ENCODE peak calls at places on chromosome 20, in five cellular contexts. G, U, Y, X and H are unnamed samples.

GRCh38 chr20:54067606-54068174 is 2.7 kb downstream of the BCAS1 start:
- DNase-seq in G (no peak), U (peak), Y (peak), X (no peak), H (no peak)

GRCh38 chr20:25280051-25280573 is 32.2 kb downstream of the PYGB start:
- DNase-seq in G (peak), U (peak), Y (no peak), X (no peak), H (peak)

GRCh38 chr20:41185013-41185757 is 47.8 kb downstream of the PLCG1 start:
- DNase-seq in G (no peak), U (no peak), Y (no peak), X (no peak), H (peak)

GRCh38 chr20:18856873-18857272 is 43.3 kb downstream of the SCP2D1 start:
- DNase-seq in G (no peak), U (no peak), Y (no peak), X (no peak), H (no peak)

GRCh38 chr20:59864726-59865125 is 68.7 kb downstream of the SYCP2 start:
- DNase-seq in G (no peak), U (no peak), Y (no peak), X (no peak), H (no peak)

GRCh38 chr20:37328149-37328945 is 17.6 kb upstream of the SRC start:
- DNase-seq in G (peak), U (no peak), Y (no peak), X (no peak), H (peak)

GRCh38 chr20:50713677-50714101 is 17.7 kb upstream of the PARD6B start:
- DNase-seq in G (no peak), U (no peak), Y (peak), X (peak), H (no peak)

GRCh38 chr20:4714818-4715217 is 6.9 kb upstream of the PRND start:
- DNase-seq in G (no peak), U (no peak), Y (no peak), X (no peak), H (no peak)

GRCh38 chr20:49729780-49730179 is 16.1 kb upstream of the B4GALT5 start:
- DNase-seq in G (no peak), U (no peak), Y (no peak), X (peak), H (no peak)

GRCh38 chr20:41664584-41664983 is 46.4 kb upstream of the CHD6 start:
- DNase-seq in G (no peak), U (no peak), Y (no peak), X (peak), H (no peak)

GRCh38 chr20:32064667-32065066 is 12.6 kb downstream of the HCK start:
- DNase-seq in G (no peak), U (no peak), Y (no peak), X (no peak), H (no peak)

GRCh38 chr20:8082025-8082424 is 50.0 kb upstream of the PLCB1 start:
- DNase-seq in G (no peak), U (no peak), Y (no peak), X (peak), H (no peak)
- TF ChIP-seq CTCF in G (no peak), U (no peak), Y (peak), X (peak), H (peak)

DNA sequence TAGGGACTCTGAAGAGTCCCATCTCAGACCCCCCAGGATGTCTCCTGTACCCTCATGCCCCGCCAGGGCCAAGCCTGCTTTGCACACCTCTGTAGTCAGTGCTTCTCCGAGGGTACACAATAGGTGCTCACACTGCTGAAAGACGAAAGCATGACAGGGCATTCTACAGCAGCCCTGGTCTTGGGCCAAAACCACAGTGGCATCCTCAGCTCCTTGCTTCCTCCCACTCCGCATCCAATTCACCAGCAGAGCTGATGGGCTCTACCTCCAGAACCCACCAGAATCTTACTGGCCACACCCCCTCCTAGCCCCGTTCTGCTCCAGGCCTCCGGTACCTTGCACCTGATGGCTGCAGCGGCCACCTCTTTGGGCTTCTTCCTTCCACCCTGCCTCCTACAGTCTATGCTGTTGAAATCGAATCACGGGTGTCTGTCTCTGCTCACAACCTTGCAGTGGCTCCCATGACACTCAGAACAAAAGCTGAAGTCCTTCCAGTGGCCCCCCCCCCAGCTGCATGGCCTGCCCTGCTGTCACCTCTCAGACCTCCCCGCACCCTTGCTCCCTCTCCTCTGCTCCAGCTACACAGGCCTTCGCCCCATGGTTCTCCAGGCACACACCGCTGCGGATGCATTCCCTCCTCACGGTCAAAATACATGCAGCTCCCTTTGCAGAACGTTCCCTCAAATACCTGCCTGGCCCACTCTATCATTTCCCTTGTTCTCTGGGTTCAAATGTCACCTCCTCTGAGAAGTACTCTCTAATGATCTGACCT is 1.2 kb downstream of the ANGPT4 start:
- DNase-seq in G (no peak), U (no peak), Y (no peak), X (no peak), H (no peak)
- TF ChIP-seq CTCF in G (no peak), U (no peak), Y (no peak), X (no peak), H (no peak)

DNA sequence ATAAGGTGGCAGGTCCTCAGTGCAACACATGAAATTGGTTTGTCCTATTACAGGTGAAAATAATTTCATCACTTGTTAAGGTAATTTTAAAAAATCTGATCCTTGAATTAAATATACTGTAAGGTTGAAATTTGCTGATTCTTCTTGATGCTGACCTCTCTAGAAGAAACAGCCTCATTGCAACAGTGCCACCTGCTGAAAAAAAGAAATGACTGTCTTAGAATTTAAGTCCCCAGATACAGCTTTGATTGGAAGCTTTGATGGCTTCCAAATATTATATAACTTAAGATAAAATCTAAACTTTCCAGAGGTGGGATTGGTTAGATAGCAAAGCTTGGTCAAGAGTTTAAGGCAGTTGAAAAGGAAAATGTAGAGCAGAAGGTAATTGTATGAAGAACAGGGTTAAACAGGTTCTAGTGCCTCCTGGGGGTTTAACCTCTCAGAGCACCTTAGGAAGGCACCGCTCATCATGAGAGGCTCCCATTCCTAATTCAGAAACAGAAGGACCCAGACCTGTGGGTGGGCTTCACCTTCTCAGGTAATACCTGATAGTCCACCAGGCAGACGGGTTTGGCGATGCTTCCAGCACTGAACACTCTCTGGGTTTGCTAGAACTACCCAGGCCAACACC is 401.0 kb downstream of the PAX1 start:
- DNase-seq in G (no peak), U (no peak), Y (peak), X (no peak), H (no peak)
- TF ChIP-seq CTCF in G (no peak), U (no peak), Y (peak), X (peak), H (peak)

GRCh38 chr20:52958206-52958605 is 14.0 kb upstream of the TSHZ2 start:
- DNase-seq in G (no peak), U (no peak), Y (no peak), X (no peak), H (no peak)

GRCh38 chr20:52954849-52955248 is 17.3 kb upstream of the TSHZ2 start:
- DNase-seq in G (no peak), U (no peak), Y (no peak), X (no peak), H (no peak)

GRCh38 chr20:52962183-52962582 is 10.0 kb upstream of the TSHZ2 start:
- DNase-seq in G (no peak), U (no peak), Y (no peak), X (no peak), H (no peak)

GRCh38 chr20:52959125-52959524 is 13.0 kb upstream of the TSHZ2 start:
- DNase-seq in G (no peak), U (no peak), Y (peak), X (no peak), H (no peak)
- TF ChIP-seq CTCF in G (no peak), U (no peak), Y (no peak), X (no peak), H (no peak)

DNA sequence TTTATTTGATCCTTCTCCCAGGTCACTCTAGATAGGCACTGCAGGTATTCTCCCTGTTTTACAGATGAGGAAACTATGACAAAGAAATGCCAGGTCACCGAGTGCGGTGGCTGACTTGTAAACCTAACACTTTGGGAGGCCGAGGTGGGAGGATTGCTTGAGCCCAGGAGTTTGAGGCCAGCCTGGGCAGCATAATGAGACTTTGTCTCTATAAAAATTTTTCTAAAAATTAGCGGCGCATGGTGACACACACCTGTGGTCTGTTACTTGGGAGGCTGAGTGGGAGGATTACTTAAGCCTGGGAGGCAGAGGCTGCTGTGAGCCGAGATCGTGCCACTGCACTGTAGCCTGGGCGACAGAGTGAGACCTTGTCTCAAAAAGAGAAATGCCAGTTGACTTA is 5.1 kb downstream of the RALGAPB start:
- DNase-seq in G (no peak), U (no peak), Y (no peak), X (no peak), H (no peak)
- TF ChIP-seq CTCF in G (no peak), U (no peak), Y (no peak), X (no peak), H (no peak)

GRCh38 chr20:14709439-14709838 is 372.0 kb upstream of the FLRT3 start:
- DNase-seq in G (no peak), U (no peak), Y (no peak), X (no peak), H (no peak)
- TF ChIP-seq CTCF in G (no peak), U (no peak), Y (no peak), X (no peak), H (no peak)

DNA sequence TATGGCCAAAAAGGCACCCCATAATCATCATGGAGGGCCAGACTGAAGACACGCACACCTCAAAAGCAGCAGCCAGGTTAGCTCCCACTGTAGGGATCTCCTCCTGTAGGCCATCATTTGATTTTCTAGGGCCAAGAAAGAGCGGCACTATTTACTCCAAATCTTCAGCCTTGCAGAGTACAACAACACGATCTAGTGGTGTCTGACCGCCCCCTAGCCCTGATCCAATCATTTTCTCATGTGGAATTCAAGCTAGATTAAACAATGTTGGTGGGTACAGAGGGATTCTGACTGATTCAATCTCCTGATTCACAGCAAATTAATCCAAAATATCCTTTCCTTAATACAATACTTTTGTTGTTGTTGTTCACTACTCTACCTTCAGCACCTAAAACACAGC is 12.5 kb downstream of the GNAS-AS1 start:
- DNase-seq in G (no peak), U (no peak), Y (no peak), X (no peak), H (no peak)
- TF ChIP-seq CTCF in G (no peak), U (no peak), Y (peak), X (no peak), H (peak)

DNA sequence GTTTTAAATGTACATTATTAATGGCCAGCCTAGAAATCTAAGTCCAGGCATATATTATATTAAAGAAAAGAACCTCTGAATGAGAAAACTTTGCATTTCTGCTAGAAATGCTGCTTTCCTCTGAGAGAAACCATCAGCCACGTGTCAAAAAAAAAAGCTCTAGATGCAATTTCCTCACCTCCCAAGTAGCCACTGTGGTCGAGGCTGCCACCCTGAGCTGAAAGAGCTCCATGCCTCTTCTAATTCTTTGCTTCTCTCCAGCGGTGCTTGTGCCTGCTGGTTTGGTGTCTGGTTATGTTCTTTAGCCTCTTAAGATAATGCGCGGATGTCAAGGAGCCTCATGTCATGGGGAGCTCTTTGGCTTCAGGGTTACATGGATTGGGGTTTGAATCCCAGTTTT is 316.0 kb downstream of the TFAP2C start:
- DNase-seq in G (no peak), U (no peak), Y (peak), X (no peak), H (no peak)
- TF ChIP-seq CTCF in G (no peak), U (no peak), Y (peak), X (no peak), H (peak)

GRCh38 chr20:33076662-33077398 is 2.6 kb upstream of the BPIFB4 start:
- DNase-seq in G (peak), U (no peak), Y (no peak), X (no peak), H (no peak)
- TF ChIP-seq CTCF in G (peak), U (no peak), Y (peak), X (peak), H (peak)

GRCh38 chr20:16580596-16580995 is 7.3 kb upstream of the KIF16B start:
- DNase-seq in G (no peak), U (no peak), Y (no peak), X (no peak), H (no peak)

GRCh38 chr20:16581241-16581640 is 8.0 kb upstream of the KIF16B start:
- DNase-seq in G (no peak), U (no peak), Y (no peak), X (no peak), H (no peak)

GRCh38 chr20:16576219-16576618 is 3.0 kb upstream of the KIF16B start:
- DNase-seq in G (no peak), U (no peak), Y (no peak), X (no peak), H (no peak)

GRCh38 chr20:16583444-16583843 is 10.2 kb upstream of the KIF16B start:
- DNase-seq in G (no peak), U (no peak), Y (no peak), X (no peak), H (no peak)

GRCh38 chr20:16580127-16580526 is 6.9 kb upstream of the KIF16B start:
- DNase-seq in G (no peak), U (no peak), Y (peak), X (peak), H (no peak)
- TF ChIP-seq CTCF in G (no peak), U (no peak), Y (no peak), X (no peak), H (no peak)